ENCODE peak calls at places on chromosomes 7 and 10, in ten cellular contexts. P is HFFc6; D is HCT116; J is non-pigmented ciliary epithelial cell; W is T-helper 2 cell; U is stimulated activated naive CD4-positive, alpha-beta T cell; R is mesenteric fat pad; F is stimulated activated CD8-positive, alpha-beta memory T cell treated with anti-CD3 and anti-CD28 coated beads, Interleukin-7, amount 100 ng/mL, for 48 hours; E is AG10803; L is astrocyte of the spinal cord. Q is an unnamed sample.

GRCh38 chr7:128721376-128721775 is 17.8 kb upstream of the CALU start:
- DNase-seq in F (no peak), W (no peak), R (no peak), J (no peak), L (no peak), D (no peak), P (no peak), E (no peak), U (no peak), Q (no peak)

GRCh38 chr10:114682532-114682931 is 24.5 kb upstream of the ABLIM1 start:
- DNase-seq in R (no peak), W (no peak), J (no peak), L (no peak), D (no peak), P (no peak), U (no peak), F (no peak), E (peak; percentile 11), Q (no peak)

GRCh38 chr7:130387628-130388403 is 7.5 kb downstream of the CPA1 start:
- DNase-seq in P (no peak), D (no peak), F (no peak), E (peak; percentile 91), J (peak; percentile 96), U (no peak), W (no peak), R (peak; percentile 60), L (peak; percentile 96), Q (no peak)

GRCh38 chr7:12436896-12437535 is 33.4 kb upstream of the VWDE start:
- DNase-seq in L (peak; percentile 56), W (no peak), E (peak; percentile 9), F (no peak), D (no peak), U (no peak), R (no peak), P (no peak), J (peak; percentile 31), Q (peak; percentile 32)

GRCh38 chr7:140595468-140596147 is 45.0 kb downstream of the DENND2A start:
- DNase-seq in F (no peak), W (no peak), D (no peak), P (no peak), U (no peak), E (peak; percentile 31), R (peak; percentile 71), L (no peak), J (no peak), Q (no peak)

GRCh38 chr10:12448729-12449391 is 99.5 kb downstream of the CAMK1D start:
- DNase-seq in J (peak; percentile 93), D (peak; percentile 74), U (peak; percentile 86), P (peak; percentile 90), L (peak; percentile 94), W (peak; percentile 90), R (no peak), F (peak; percentile 39), E (peak; percentile 65), Q (peak; percentile 73)

GRCh38 chr7:138000081-138000701 is 1.7 kb downstream of the CREB3L2 start:
- DNase-seq in D (no peak), R (no peak), P (peak; percentile 92), F (no peak), E (peak; percentile 96), J (peak; percentile 84), U (no peak), L (peak; percentile 98), W (no peak), Q (peak; percentile 24)

GRCh38 chr10:129532838-129533237 is 65.8 kb downstream of the MGMT start:
- DNase-seq in U (no peak), P (no peak), E (no peak), R (no peak), J (no peak), F (no peak), L (no peak), D (no peak), W (no peak), Q (no peak)

GRCh38 chr10:21517983-21518628 is 7.4 kb downstream of the SKIDA1 start:
- DNase-seq in J (no peak), U (peak; percentile 23), L (peak; percentile 83), D (no peak), E (no peak), P (no peak), F (no peak), W (peak; percentile 16), R (no peak), Q (peak; percentile 57)

GRCh38 chr7:127809285-127809702 is 157.3 kb downstream of the SND1 start:
- DNase-seq in P (peak; percentile 91), R (no peak), E (peak; percentile 66), W (no peak), U (no peak), J (peak; percentile 61), F (no peak), L (peak; percentile 41), D (no peak), Q (peak; percentile 60)

GRCh38 chr10:73413528-73414229 is at the start of gene ANXA7:
- DNase-seq in U (peak; percentile 87), E (peak; percentile 77), L (peak; percentile 86), W (peak; percentile 82), P (peak; percentile 79), D (peak; percentile 68), F (peak; percentile 91), J (peak; percentile 31), R (peak; percentile 96), Q (peak; percentile 95)

GRCh38 chr10:118216071-118216470 is 126.1 kb downstream of the FAM204A start:
- DNase-seq in P (no peak), L (no peak), D (no peak), W (no peak), R (no peak), F (no peak), U (no peak), E (peak; percentile 94), J (no peak), Q (no peak)

GRCh38 chr10:73838827-73839226 is 27.4 kb upstream of the NDST2 start:
- DNase-seq in E (no peak), L (no peak), U (no peak), J (no peak), D (no peak), P (no peak), F (no peak), R (no peak), W (no peak), Q (no peak)

GRCh38 chr10:108412323-108412722 is 1247.8 kb upstream of the SORCS1 start:
- DNase-seq in W (no peak), D (no peak), P (no peak), J (no peak), E (no peak), U (no peak), R (no peak), F (no peak), L (no peak), Q (no peak)